ENCODE peak calls at places on chromosomes 1 and 21, in seven cellular contexts. Q is PC-3, V is mesothelial cell of epicardium, D is hepatocyte, E is A549, P is cardiac muscle cell, S is cardiac fibroblast. A is an unnamed sample.

GRCh38 chr1:38465463-38465862 is 394.1 kb downstream of the RRAGC start:
- DNase-seq in Q (no peak), V (no peak), D (no peak), E (no peak), P (no peak), S (no peak), A (no peak)

GRCh38 chr21:17611414-17612022 is 1.2 kb downstream of the BTG3 start:
- DNase-seq in Q (peak; percentile 69), V (peak; percentile 50), D (peak; percentile 94), E (peak; percentile 79), P (peak; percentile 94), S (peak; percentile 93), A (peak; percentile 38)

GRCh38 chr1:248863011-248863881 is 4.4 kb upstream of the ZNF692 start:
- DNase-seq in Q (peak; percentile 80), V (peak; percentile 65), D (peak; percentile 92), E (peak; percentile 63), P (peak; percentile 84), S (peak; percentile 61), A (peak; percentile 66)

GRCh38 chr1:66248746-66249145 is 285.2 kb upstream of the SGIP1 start:
- DNase-seq in Q (no peak), V (no peak), D (no peak), E (no peak), P (no peak), S (peak; percentile 42), A (no peak)

GRCh38 chr1:58165073-58165472 is 381.5 kb downstream of the OMA1 start:
- DNase-seq in Q (no peak), V (no peak), D (no peak), E (no peak), P (no peak), S (no peak), A (no peak)

GRCh38 chr1:224427346-224427745 is 7.3 kb downstream of the WDR26 start:
- DNase-seq in Q (peak; percentile 87), V (no peak), D (no peak), E (no peak), P (peak; percentile 56), S (peak; percentile 84), A (no peak)

GRCh38 chr1:176682830-176683229 is 219.9 kb downstream of the PAPPA2 start:
- DNase-seq in Q (no peak), V (no peak), D (no peak), E (no peak), P (no peak), S (no peak), A (no peak)

GRCh38 chr1:156115514-156116374 is 1.2 kb downstream of the LMNA start:
- DNase-seq in Q (peak; percentile 80), V (no peak), D (peak; percentile 68), E (peak; percentile 64), P (peak; percentile 86), S (peak; percentile 66), A (no peak)

GRCh38 chr21:26801524-26801923 is 43.7 kb downstream of the ADAMTS1 start:
- DNase-seq in Q (no peak), V (no peak), D (peak; percentile 47), E (no peak), P (peak; percentile 95), S (peak; percentile 89), A (no peak)

GRCh38 chr1:46421739-46422138 is 27.6 kb downstream of the FAAH start:
- DNase-seq in Q (no peak), V (no peak), D (no peak), E (no peak), P (no peak), S (no peak), A (no peak)

GRCh38 chr21:46067505-46068201 is 30.3 kb upstream of the COL6A2 start:
- DNase-seq in Q (no peak), V (no peak), D (no peak), E (no peak), P (no peak), S (no peak), A (no peak)

GRCh38 chr1:175394739-175395138 is 202.2 kb upstream of the KIAA0040 start:
- DNase-seq in Q (no peak), V (no peak), D (no peak), E (no peak), P (no peak), S (no peak), A (no peak)

GRCh38 chr1:172480421-172480820 is 36.6 kb upstream of the PIGC start:
- DNase-seq in Q (no peak), V (no peak), D (no peak), E (no peak), P (no peak), S (no peak), A (no peak)

GRCh38 chr21:41752231-41752681 is 14.6 kb downstream of the RIPK4 start:
- DNase-seq in Q (peak; percentile 81), V (no peak), D (peak; percentile 48), E (no peak), P (peak; percentile 43), S (peak; percentile 53), A (no peak)

DNA sequence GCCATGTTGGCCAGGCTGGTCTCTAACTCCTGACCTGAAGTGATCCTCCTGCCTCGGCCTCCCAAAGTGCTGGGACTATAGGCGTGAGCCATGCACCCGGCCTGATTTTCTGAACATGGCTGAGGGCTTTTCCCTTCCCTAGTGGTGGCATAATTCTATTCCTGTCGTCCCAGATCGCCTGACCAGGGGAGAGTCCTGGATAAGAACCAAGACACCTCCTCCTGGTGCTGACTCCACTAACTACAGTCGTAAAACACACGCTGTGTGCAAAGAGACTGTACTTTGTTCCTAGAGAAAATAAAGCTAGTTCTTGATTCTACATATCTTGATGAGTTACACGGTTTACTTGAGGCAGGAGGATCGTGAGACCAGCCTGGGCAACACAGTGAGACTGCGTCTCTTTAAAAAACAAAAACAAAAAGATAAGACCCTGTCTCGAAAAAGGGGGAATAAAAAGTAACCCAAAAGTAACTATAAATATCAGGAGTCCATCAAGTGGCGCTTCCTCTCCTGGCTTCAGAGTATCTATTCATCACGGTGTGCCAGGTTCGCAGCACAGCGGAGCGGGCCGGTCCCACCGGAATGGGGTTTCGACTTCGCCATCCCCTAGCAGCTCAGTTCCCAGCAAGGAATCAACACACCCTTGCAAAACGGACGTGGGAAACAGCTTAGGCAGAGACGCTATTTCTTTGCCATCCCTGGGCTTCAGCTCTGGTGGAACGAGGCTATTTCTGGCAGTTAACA is 973 bp downstream of the SDF4 start:
- DNase-seq in Q (peak; percentile 81), V (no peak), D (peak; percentile 81), E (peak; percentile 64), P (peak; percentile 66), S (peak; percentile 81), A (no peak)
- TF ChIP-seq CTCF in Q (peak; percentile 55), V (no peak), D (peak; percentile 26), E (no peak), P (peak; percentile 35), S (peak; percentile 42), A (peak; percentile 13)

DNA sequence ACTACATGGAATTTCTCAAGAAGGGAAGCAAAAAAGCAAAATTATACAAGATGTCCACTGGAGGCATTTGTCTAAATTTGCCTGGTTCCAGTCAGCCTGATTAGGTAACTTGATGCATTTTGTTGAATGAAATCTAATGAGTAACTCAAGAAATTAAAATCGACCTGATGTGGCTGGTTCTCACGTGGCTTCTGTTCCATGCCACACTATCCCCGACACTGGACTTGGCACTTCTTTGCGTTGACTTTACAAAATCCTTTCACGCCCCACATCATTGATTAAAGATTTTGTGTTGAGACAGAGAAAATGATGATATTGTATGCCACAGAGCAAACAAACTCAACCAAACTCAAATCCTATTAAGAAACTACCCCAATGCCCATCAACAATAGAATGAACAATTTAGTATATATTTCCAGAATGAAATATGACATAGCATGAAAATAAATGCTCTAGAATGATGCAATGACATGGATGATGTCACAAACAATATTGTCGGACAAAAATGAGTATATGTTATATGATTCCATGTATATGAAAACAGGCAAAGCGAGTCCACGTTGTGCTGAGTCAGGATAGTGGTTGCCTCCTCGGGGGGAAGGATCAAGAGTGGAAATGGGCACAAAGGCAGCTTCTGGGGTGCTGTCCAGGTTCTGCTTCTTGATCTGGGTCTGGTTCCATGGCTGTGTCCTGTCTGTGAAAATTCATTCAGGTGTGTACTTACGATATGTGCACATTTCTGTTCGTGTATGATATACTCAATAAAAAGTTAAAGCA is 12.9 kb upstream of the HMGCS2 start:
- DNase-seq in Q (no peak), V (no peak), D (no peak), E (no peak), P (no peak), S (no peak), A (no peak)
- TF ChIP-seq CTCF in Q (no peak), V (no peak), D (no peak), E (no peak), P (no peak), S (no peak), A (no peak)

GRCh38 chr1:44423706-44424546 is 18.9 kb downstream of the RNF220 start:
- DNase-seq in Q (peak; percentile 88), V (no peak), D (peak; percentile 23), E (no peak), P (peak; percentile 90), S (peak; percentile 78), A (no peak)

GRCh38 chr1:44421374-44422028 is 16.4 kb downstream of the RNF220 start:
- DNase-seq in Q (no peak), V (no peak), D (no peak), E (no peak), P (no peak), S (no peak), A (no peak)

GRCh38 chr1:44420535-44420934 is 15.5 kb downstream of the RNF220 start:
- DNase-seq in Q (no peak), V (no peak), D (no peak), E (no peak), P (no peak), S (no peak), A (no peak)

GRCh38 chr1:44422161-44422560 is 17.1 kb downstream of the RNF220 start:
- DNase-seq in Q (no peak), V (no peak), D (no peak), E (no peak), P (no peak), S (no peak), A (no peak)

DNA sequence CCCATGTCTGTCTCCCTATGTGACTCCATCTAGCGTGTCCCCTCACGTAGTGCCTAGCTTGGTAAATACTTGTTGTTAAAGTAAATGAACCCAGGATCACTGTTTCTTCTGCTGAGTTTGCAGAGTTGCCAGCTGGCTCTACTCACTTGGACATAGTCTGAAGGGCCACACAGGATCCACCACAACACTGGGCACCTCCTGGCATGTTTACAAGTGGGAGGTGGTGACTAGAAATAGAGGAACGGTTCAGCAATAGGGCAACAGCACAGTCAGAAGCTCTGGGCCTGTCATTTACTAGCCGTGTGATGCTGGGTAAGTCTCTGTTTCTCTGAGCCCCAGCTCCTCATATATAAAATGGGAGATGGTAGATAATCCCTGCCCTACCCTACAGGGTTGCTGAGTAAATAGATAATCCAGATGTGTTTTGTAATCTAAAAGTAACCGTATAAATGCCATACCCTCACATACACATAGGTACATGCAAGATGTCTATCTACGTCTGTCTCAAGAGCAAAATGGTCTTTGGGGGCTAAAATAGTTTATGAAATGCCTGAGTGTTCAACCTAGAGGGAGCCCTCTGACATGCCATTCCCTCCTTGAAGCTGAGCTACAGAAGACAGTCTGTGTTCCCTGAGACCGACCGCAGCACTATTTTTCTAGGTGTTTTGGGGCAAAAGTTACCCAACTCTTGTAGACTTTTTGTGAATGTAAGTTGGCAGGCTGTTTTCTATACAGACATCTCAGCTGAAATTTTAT is 20.4 kb downstream of the RNF220 start:
- DNase-seq in Q (no peak), V (no peak), D (no peak), E (no peak), P (no peak), S (no peak), A (no peak)
- TF ChIP-seq CTCF in Q (no peak), V (no peak), D (no peak), E (no peak), P (no peak), S (no peak), A (no peak)

DNA sequence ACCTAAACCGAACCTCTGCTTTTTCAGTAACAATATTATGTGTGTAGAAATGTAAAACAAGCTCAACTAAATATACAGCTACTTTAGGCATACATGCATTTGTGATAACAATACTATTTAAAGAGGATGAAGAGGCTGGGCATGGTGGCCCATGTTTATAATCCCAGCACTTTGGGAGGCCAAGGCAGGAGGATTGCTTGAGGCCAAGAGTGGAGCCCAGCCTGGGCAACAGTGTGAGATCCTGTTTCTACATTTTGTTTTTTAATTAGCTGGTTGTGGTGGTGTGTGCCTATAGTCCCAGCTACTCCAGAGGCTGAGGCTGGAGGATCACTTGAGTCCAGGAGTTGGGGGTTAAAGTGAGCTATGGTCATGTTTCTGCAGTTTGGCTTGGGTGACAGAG is 73.6 kb upstream of the LYPLAL1 start:
- DNase-seq in Q (no peak), V (no peak), D (no peak), E (no peak), P (no peak), S (no peak), A (no peak)
- TF ChIP-seq CTCF in Q (no peak), V (no peak), D (no peak), E (no peak), P (no peak), S (no peak), A (no peak)

A was measured in progenitor cell of endocrine pancreas.